ENCODE peak calls at places on chromosomes 1 and 21, in eight cellular contexts. D, U, B, A, N, X, W and J are unnamed samples.

GRCh38 chr21:31675332-31675731 is 15.8 kb downstream of the SOD1 start:
- DNase-seq in B (no peak), D (no peak), X (no peak), W (no peak), N (no peak), A (no peak), U (no peak), J (no peak)

GRCh38 chr1:2414297-2414958 is 2.1 kb upstream of the PEX10 start:
- DNase-seq in A (peak; percentile 67), W (peak; percentile 73), U (peak; percentile 38), B (peak; percentile 87), X (peak; percentile 62), N (peak; percentile 95), D (peak; percentile 79), J (peak; percentile 77)

GRCh38 chr1:85576256-85576641 is 4.3 kb upstream of the CCN1 start:
- DNase-seq in B (no peak), N (no peak), A (peak; percentile 58), W (no peak), X (no peak), U (no peak), D (no peak), J (no peak)

GRCh38 chr21:36104306-36105300 is 30.3 kb upstream of the CBR3 start:
- DNase-seq in N (peak; percentile 79), D (peak; percentile 35), X (peak; percentile 36), B (peak; percentile 34), W (peak; percentile 33), A (peak; percentile 56), U (no peak), J (peak; percentile 60)

GRCh38 chr1:237756304-237756967 is 134.3 kb downstream of the ZP4 start:
- DNase-seq in W (no peak), D (no peak), A (no peak), X (no peak), U (no peak), B (no peak), N (no peak), J (peak; percentile 67)

GRCh38 chr1:73516458-73516857 is 681.5 kb downstream of the LRRIQ3 start:
- DNase-seq in U (no peak), W (no peak), A (no peak), N (no peak), B (no peak), X (no peak), D (no peak), J (no peak)

GRCh38 chr1:193339396-193339795 is 153.0 kb upstream of the B3GALT2 start:
- DNase-seq in D (no peak), X (peak; percentile 15), W (no peak), U (no peak), N (no peak), A (no peak), B (no peak), J (no peak)

GRCh38 chr1:30489737-30490389 is 233.5 kb downstream of the MATN1 start:
- DNase-seq in U (no peak), X (no peak), D (no peak), B (no peak), W (no peak), N (no peak), A (no peak), J (no peak)

GRCh38 chr21:43193651-43194302 is 25.0 kb downstream of the CRYAA start:
- DNase-seq in W (peak; percentile 59), A (peak; percentile 17), B (no peak), D (no peak), U (no peak), N (peak; percentile 65), X (no peak), J (peak; percentile 18)

GRCh38 chr21:37200641-37201480 is 66.3 kb downstream of the VPS26C start:
- DNase-seq in U (no peak), A (no peak), B (no peak), X (no peak), D (no peak), N (no peak), W (no peak), J (no peak)

GRCh38 chr1:3745590-3746381 is 6.5 kb upstream of the CCDC27 start:
- DNase-seq in B (no peak), W (peak; percentile 24), N (peak; percentile 72), D (no peak), U (no peak), X (no peak), A (no peak), J (no peak)

GRCh38 chr1:190477687-190478192 is at the start of gene BRINP3:
- DNase-seq in W (no peak), D (no peak), X (peak; percentile 17), U (no peak), B (no peak), A (no peak), N (no peak), J (no peak)

GRCh38 chr21:45282283-45283018 is 5.2 kb downstream of the POFUT2 start:
- DNase-seq in X (no peak), A (no peak), D (peak; percentile 20), B (peak; percentile 5), U (no peak), W (no peak), N (peak; percentile 46), J (peak; percentile 8)

GRCh38 chr1:93677729-93678128 is 3.9 kb downstream of the BCAR3 start:
- DNase-seq in X (no peak), D (no peak), N (no peak), U (no peak), A (no peak), B (no peak), W (no peak), J (no peak)

GRCh38 chr1:93678491-93678890 is 3.1 kb downstream of the BCAR3 start:
- DNase-seq in U (no peak), A (no peak), X (no peak), W (no peak), B (no peak), D (no peak), N (no peak), J (no peak)

GRCh38 chr1:93679546-93679945 is 2.1 kb downstream of the BCAR3 start:
- DNase-seq in B (no peak), D (no peak), A (no peak), U (no peak), N (no peak), W (no peak), X (no peak), J (no peak)

GRCh38 chr1:93680121-93681094 is 1.2 kb downstream of the BCAR3 start:
- DNase-seq in X (peak; percentile 89), D (peak; percentile 82), U (peak; percentile 57), W (peak; percentile 80), N (peak; percentile 91), A (peak; percentile 83), B (peak; percentile 86), J (peak; percentile 84)

DNA sequence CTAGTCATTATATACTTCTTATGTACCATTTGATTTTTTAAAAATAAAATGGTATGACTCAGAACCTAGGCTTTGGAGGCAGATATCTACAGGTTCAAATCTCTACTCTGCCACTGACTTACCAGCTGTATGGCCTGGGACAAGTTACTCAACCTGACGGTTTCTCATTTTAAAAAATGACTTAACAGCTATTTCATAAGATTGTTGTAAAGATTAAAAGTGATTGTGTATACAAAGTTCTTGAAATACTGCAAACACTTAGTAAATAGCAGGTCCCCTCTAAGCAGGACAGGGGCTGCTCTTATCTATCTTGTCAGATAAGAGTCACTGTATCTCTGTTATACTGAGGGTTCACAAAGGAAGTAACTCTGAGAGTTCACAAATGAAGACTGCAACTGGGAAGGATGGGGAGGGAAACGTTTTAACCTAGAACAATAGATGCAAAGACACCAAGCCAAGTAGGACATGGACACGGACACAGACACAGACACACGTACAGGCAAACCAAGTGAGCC is 2.6 kb downstream of the BCAR3 start:
- DNase-seq in B (no peak), U (no peak), X (no peak), A (no peak), D (no peak), W (no peak), N (no peak), J (no peak)
- H3K4me3 ChIP-seq in B (no peak overlapping the region), U (no peak overlapping the region), X (no peak overlapping the region), A (no peak overlapping the region), D (no peak overlapping the region), W (no peak overlapping the region), N (no peak overlapping the region), J (no peak overlapping the region)

DNA sequence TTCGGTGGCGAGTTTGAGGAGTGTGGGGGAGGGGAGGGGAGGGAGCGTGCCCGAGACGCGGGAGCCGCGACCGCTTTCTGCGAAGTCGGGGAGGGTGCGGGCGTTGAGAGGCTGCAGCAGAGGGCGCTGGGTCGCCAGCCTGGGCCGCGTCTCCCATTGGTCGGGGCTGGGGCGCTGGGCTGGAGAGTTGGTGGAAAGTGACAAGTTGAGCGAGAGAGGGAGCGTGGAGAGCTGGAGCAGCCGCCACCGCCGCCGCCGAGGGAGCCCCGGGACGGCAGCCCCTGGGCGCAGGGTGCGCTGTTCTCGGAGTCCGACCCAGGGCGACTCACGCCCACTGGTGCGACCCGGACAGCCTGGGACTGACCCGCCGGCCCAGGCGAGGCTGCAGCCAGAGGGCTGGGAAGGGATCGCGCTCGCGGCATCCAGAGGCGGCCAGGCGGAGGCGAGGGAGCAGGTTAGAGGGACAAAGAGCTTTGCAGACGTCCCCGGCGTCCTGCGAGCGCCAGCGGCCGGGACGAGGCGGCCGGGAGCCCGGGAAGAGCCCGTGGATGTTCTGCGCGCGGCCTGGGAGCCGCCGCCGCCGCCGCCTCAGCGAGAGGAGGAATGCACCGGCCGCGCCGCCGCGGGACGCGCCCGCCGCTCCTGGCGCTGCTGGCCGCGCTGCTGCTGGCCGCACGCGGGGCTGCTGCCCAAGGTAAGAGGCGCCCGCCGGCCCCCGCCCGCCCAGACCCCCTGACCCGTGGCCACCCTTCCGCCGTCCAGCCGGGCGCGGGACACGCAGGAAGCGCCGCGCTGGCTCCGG is at the start of gene ROR1:
- DNase-seq in U (peak; percentile 83), N (peak; percentile 92), A (peak; percentile 81), B (peak; percentile 89), X (peak; percentile 86), W (peak; percentile 89), D (peak; percentile 93), J (peak; percentile 93)
- TF ChIP-seq POLR2A in U (peak; percentile 57), N (no peak), A (peak; percentile 67), B (peak; percentile 47), X (no peak), W (peak; percentile 75), D (no peak), J (peak; percentile 80)

GRCh38 chr1:156146749-156147405 is 6.5 kb upstream of the SEMA4A start:
- DNase-seq in N (peak; percentile 83), U (no peak), D (peak; percentile 71), X (peak; percentile 60), B (no peak), A (no peak), W (no peak), J (peak; percentile 31)

GRCh38 chr1:156151093-156151688 is 2.2 kb upstream of the SEMA4A start:
- DNase-seq in D (no peak), W (no peak), X (no peak), N (peak; percentile 78), A (no peak), U (no peak), B (peak; percentile 43), J (no peak)

GRCh38 chr1:156150107-156151000 is 3.0 kb upstream of the SEMA4A start:
- DNase-seq in N (no peak), U (no peak), W (no peak), X (no peak), A (no peak), D (no peak), B (no peak), J (no peak)

GRCh38 chr1:156148236-156148635 is 5.1 kb upstream of the SEMA4A start:
- DNase-seq in X (peak; percentile 65), N (peak; percentile 86), B (no peak), D (no peak), A (no peak), U (no peak), W (no peak), J (no peak)

GRCh38 chr1:156149374-156150106 is 3.8 kb upstream of the SEMA4A start:
- DNase-seq in W (no peak), D (no peak), U (no peak), N (peak; percentile 79), A (no peak), B (peak; percentile 58), X (no peak), J (no peak)
- H3K4me3 ChIP-seq in W (no peak overlapping the region), D (no peak overlapping the region), U (no peak overlapping the region), N (no peak overlapping the region), A (no peak overlapping the region), B (no peak overlapping the region), X (no peak overlapping the region), J (no peak overlapping the region)

GRCh38 chr1:11099310-11100148 is at the start of gene EXOSC10:
- DNase-seq in N (peak; percentile 98), U (peak; percentile 80), W (peak; percentile 95), D (peak; percentile 96), A (peak; percentile 92), X (peak; percentile 88), B (peak; percentile 96), J (peak; percentile 93)
- TF ChIP-seq POLR2A in N (no peak), U (no peak), W (peak; percentile 63), D (no peak), A (peak; percentile 67), X (peak; percentile 47), B (peak; percentile 64), J (peak; percentile 66)